ENCODE peak calls at places on chromosomes 4 and X, in eight cellular contexts. V is effector memory CD4-positive, alpha-beta T cell; I is Peyer's patch; W is heart left ventricle; R is endothelial cell of umbilical vein; T is small intestine; Q is ovary; X is Panc1. K is an unnamed sample. For H3K4me1 and H3K27me3, the result is how much of the 10 kb centered on the place peaks cover.

GRCh38 chr4:5086535-5086934 is 35.3 kb downstream of the STK32B start:
- DNase-seq in W (no peak), I (no peak), X (no peak), Q (no peak), V (no peak), R (no peak), T (no peak), K (no peak)

GRCh38 chr4:38113136-38113535 is 152.9 kb downstream of the PTTG2 start:
- DNase-seq in I (no peak), V (no peak), X (no peak), T (no peak), Q (no peak), W (no peak), R (no peak), K (no peak)

GRCh38 chr4:62431513-62431912 is 1231.4 kb downstream of the ADGRL3 start:
- DNase-seq in R (no peak), Q (no peak), V (no peak), W (no peak), X (no peak), T (no peak), I (no peak), K (no peak)

GRCh38 chrX:153181822-153182221 is 2.7 kb downstream of the MAGEA1 start:
- DNase-seq in T (no peak), W (no peak), I (no peak), R (no peak), V (no peak), X (no peak), Q (no peak), K (no peak)

GRCh38 chrX:69285881-69286545 is 120.8 kb upstream of the PJA1 start:
- DNase-seq in Q (peak), R (no peak), V (peak), W (peak), T (peak), X (no peak), I (peak), K (no peak)

GRCh38 chr4:104989363-104989762 is 157.3 kb upstream of the TET2 start:
- DNase-seq in V (no peak), W (no peak), Q (no peak), T (no peak), I (no peak), R (no peak), X (no peak), K (no peak)

GRCh38 chr4:24472514-24473308 is 111.6 kb downstream of the DHX15 start:
- DNase-seq in W (peak), R (peak), V (peak), I (peak), Q (peak), T (peak), X (no peak), K (peak)

GRCh38 chrX:148741441-148741840 is 241.0 kb downstream of the AFF2 start:
- DNase-seq in W (no peak), T (no peak), R (no peak), Q (no peak), V (no peak), X (no peak), I (no peak), K (no peak)

GRCh38 chr4:150082241-150082640 is 4.0 kb downstream of the DCLK2 start:
- DNase-seq in V (no peak), T (no peak), W (no peak), I (no peak), R (no peak), X (no peak), Q (no peak), K (no peak)

GRCh38 chr4:73187325-73187724 is 71.3 kb downstream of the ANKRD17 start:
- DNase-seq in X (no peak), T (no peak), V (no peak), Q (no peak), R (peak), I (no peak), W (no peak), K (no peak)

GRCh38 chr4:7506572-7506971 is 71.8 kb upstream of the PSAPL1 start:
- DNase-seq in T (no peak), V (no peak), W (no peak), R (no peak), Q (no peak), X (no peak), I (no peak), K (no peak)

GRCh38 chrX:29787666-29788065 is 427.7 kb upstream of the MAGEB2 start:
- DNase-seq in I (no peak), W (no peak), R (no peak), Q (no peak), T (no peak), V (no peak), X (no peak), K (no peak)

GRCh38 chr4:113823291-113823659 is 61.7 kb upstream of the CAMK2D start:
- DNase-seq in X (no peak), R (no peak), T (no peak), I (no peak), W (no peak), Q (no peak), V (no peak), K (no peak)

GRCh38 chr4:79241846-79242245 is 84.0 kb downstream of the NAA11 start:
- DNase-seq in R (peak), V (no peak), Q (no peak), T (no peak), W (no peak), X (no peak), I (no peak), K (no peak)

GRCh38 chr4:168569066-168569908 is 72.4 kb downstream of the PALLD start:
- DNase-seq in W (peak), X (no peak), I (peak), T (peak), Q (no peak), R (peak), V (no peak), K (no peak)

GRCh38 chr4:2186133-2186864 is 55.6 kb downstream of the HAUS3 start:
- DNase-seq in W (no peak), I (peak), R (no peak), X (no peak), Q (no peak), V (no peak), T (peak), K (no peak)

GRCh38 chr4:47836655-47837581 is 949 bp downstream of the CORIN start:
- DNase-seq in V (peak), Q (peak), W (peak), I (peak), T (peak), X (peak), R (peak), K (peak)

GRCh38 chrX:107894038-107894437 is 68.4 kb downstream of the MID2 start:
- DNase-seq in W (no peak), I (no peak), R (peak), X (peak), T (peak), Q (no peak), V (no peak), K (no peak)

GRCh38 chr4:87014284-87014782 is 79.5 kb downstream of the AFF1 start:
- DNase-seq in I (no peak), T (no peak), Q (no peak), V (no peak), W (no peak), R (peak), X (no peak), K (no peak)

GRCh38 chr4:156771171-156771837 is 200.3 kb downstream of the PDGFC start:
- DNase-seq in I (no peak), V (no peak), X (no peak), W (no peak), T (no peak), R (peak), Q (no peak), K (no peak)

GRCh38 chr4:54937501-54937900 is 187.9 kb downstream of the KDR start:
- DNase-seq in T (no peak), I (no peak), V (no peak), W (no peak), R (peak), Q (no peak), X (no peak), K (no peak)

GRCh38 chr4:156723951-156724668 is 247.5 kb downstream of the PDGFC start:
- DNase-seq in R (no peak), V (no peak), Q (no peak), X (no peak), W (no peak), T (peak), I (peak), K (no peak)

GRCh38 chr4:31085736-31086135 is 365.6 kb downstream of the PCDH7 start:
- DNase-seq in Q (no peak), X (no peak), W (no peak), R (peak), I (no peak), V (no peak), T (no peak), K (no peak)

GRCh38 chr4:184757810-184758209 is 23.9 kb upstream of the CENPU start:
- DNase-seq in X (no peak), Q (no peak), I (no peak), T (no peak), R (no peak), V (no peak), W (no peak), K (no peak)

GRCh38 chr4:185709802-185710486 is 102.0 kb downstream of the SORBS2 start:
- DNase-seq in W (no peak), T (no peak), Q (no peak), R (no peak), I (no peak), V (no peak), X (no peak), K (no peak)

GRCh38 chr4:72846280-72847111 is 223.0 kb downstream of the COX18 start:
- DNase-seq in R (no peak), T (no peak), X (no peak), V (no peak), I (no peak), Q (no peak), W (no peak), K (no peak)

GRCh38 chr4:85793256-85793655 is 318.3 kb downstream of the ARHGAP24 start:
- DNase-seq in V (no peak), W (no peak), R (no peak), T (no peak), Q (no peak), I (no peak), X (no peak), K (no peak)
- H3K4me1 ChIP-seq in V (under half), W (under half), R (half or more), T (under half), Q (under half), I (under half), X (under half), K (under half)

DNA sequence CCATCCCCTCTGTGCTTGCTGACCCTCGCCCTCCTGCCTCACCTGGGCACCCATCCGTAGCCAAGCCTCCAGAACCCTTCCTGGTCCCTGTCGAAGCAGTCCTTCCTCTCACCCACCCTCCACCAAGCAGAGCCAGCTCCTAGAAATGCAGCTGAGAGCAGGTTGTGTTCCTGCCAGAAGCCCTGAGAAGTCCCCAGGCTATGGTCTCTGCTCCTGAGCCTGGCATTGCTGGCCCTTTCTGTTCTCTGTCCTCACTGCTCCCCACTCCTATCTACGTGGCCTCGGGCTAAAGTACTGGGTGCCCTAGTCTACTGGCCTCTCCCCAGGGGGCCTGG is 2.1 kb upstream of the CPZ start:
- DNase-seq in R (no peak), X (no peak), V (no peak), I (no peak), Q (peak), W (no peak), T (no peak), K (no peak)
- H3K27me3 ChIP-seq in R (under half), X (under half), V (under half), I (under half), Q (under half), W (half or more), T (under half), K (half or more)

DNA sequence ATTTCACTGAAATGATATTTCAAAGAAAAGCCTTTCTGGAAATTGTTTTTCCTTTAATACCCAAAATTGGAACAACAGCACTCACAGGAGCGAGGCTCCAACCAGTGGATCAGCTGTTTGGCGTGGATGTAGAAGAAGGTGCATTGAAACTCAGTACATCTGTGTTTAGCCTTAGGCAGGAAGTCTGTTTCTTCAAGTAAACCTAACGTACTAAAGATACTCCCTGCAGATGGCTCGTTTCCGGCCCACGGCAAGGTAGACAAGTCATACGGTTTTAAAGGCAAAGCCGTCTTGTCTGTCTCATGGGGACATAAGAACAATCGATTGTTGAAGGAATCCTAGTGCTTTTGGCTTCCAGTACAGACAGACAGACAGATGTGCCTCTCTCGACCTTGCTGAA is 50.0 kb upstream of the CLCN4 start:
- DNase-seq in W (no peak), Q (no peak), R (no peak), V (no peak), I (peak), T (peak), X (no peak), K (no peak)
- H3K4me1 ChIP-seq in W (under half), Q (under half), R (under half), V (under half), I (under half), T (under half), X (under half), K (half or more)

GRCh38 chr4:81030617-81031388 is at the start of gene BMP3:
- DNase-seq in X (no peak), T (peak), I (peak), Q (peak), W (no peak), R (no peak), V (no peak), K (no peak)
- H3K27me3 ChIP-seq in X (under half), T (under half), I (under half), Q (under half), W (half or more), R (under half), V (under half), K (half or more)

GRCh38 chr4:15688056-15688455 is 6.4 kb downstream of the FAM200B start:
- DNase-seq in T (no peak), V (no peak), R (no peak), Q (no peak), I (no peak), X (no peak), W (no peak), K (no peak)
- H3K4me1 ChIP-seq in T (under half), V (under half), R (under half), Q (under half), I (under half), X (under half), W (under half), K (under half)

GRCh38 chrX:40258909-40259308 is 161.2 kb upstream of the BCOR start:
- DNase-seq in W (no peak), X (no peak), V (no peak), I (no peak), T (no peak), Q (no peak), R (no peak), K (no peak)

GRCh38 chrX:40261955-40262596 is 164.3 kb upstream of the BCOR start:
- DNase-seq in T (no peak), R (peak), X (no peak), V (no peak), W (no peak), Q (peak), I (no peak), K (no peak)

GRCh38 chrX:40262641-40263560 is 165.1 kb upstream of the BCOR start:
- DNase-seq in V (no peak), I (no peak), T (no peak), W (no peak), X (no peak), R (peak), Q (peak), K (no peak)

DNA sequence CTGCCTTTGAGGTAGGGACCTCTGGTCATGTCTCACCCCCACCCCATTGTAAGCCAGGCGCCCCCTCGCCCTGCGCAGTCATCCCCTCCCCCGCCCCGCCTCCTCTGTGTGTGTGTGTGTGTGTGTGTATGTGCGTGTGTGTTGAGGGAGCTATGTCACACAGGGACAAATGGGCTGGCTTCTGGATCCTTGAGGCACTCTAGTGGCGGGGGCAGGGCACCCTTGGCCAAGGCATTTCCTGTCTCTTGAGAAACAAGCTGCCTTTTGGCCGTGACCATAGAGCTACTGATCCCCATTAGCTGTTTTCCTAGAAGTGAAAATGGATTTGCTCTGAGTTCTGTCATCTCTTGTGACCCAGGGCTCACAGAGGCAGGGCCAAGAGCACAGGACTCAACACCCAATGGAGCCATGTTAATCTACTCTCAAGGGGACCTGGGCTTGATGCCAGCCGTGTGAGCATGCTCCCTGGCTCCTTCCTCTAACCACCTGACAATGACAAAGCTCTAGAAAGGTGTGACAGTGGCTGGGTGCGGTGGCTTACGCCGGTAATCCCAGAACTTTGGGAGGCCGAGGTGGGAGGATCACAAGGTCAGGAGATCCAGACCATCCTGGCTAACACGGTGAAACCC is 162.5 kb upstream of the BCOR start:
- DNase-seq in X (no peak), R (no peak), V (no peak), W (no peak), T (no peak), I (no peak), Q (no peak), K (no peak)
- H3K27me3 ChIP-seq in X (under half), R (under half), V (under half), W (under half), T (under half), I (under half), Q (under half), K (under half)

GRCh38 chr4:145883173-145883572 is 55.5 kb downstream of the ZNF827 start:
- DNase-seq in T (no peak), I (no peak), V (no peak), Q (no peak), W (no peak), X (no peak), R (no peak), K (no peak)

GRCh38 chr4:145884775-145885174 is 53.8 kb downstream of the ZNF827 start:
- DNase-seq in X (no peak), Q (no peak), V (no peak), T (no peak), I (no peak), R (no peak), W (no peak), K (no peak)

GRCh38 chr4:145887241-145887964 is 51.2 kb downstream of the ZNF827 start:
- DNase-seq in W (no peak), I (no peak), Q (peak), V (no peak), X (no peak), T (no peak), R (peak), K (no peak)

GRCh38 chr4:145886871-145887240 is 51.8 kb downstream of the ZNF827 start:
- DNase-seq in T (no peak), R (no peak), X (no peak), W (no peak), I (no peak), Q (no peak), V (no peak), K (no peak)

GRCh38 chr4:145885666-145886065 is 53.0 kb downstream of the ZNF827 start:
- DNase-seq in W (no peak), V (no peak), T (no peak), R (no peak), Q (no peak), I (no peak), X (no peak), K (no peak)
- H3K4me1 ChIP-seq in W (under half), V (under half), T (under half), R (under half), Q (under half), I (under half), X (under half), K (under half)

GRCh38 chrX:17608898-17609297 is 128.4 kb upstream of the SCML1 start:
- DNase-seq in Q (no peak), I (no peak), X (no peak), R (no peak), T (no peak), V (no peak), W (no peak), K (no peak)
- H3K27me3 ChIP-seq in Q (under half), I (under half), X (under half), R (under half), T (under half), V (under half), W (under half), K (under half)

DNA sequence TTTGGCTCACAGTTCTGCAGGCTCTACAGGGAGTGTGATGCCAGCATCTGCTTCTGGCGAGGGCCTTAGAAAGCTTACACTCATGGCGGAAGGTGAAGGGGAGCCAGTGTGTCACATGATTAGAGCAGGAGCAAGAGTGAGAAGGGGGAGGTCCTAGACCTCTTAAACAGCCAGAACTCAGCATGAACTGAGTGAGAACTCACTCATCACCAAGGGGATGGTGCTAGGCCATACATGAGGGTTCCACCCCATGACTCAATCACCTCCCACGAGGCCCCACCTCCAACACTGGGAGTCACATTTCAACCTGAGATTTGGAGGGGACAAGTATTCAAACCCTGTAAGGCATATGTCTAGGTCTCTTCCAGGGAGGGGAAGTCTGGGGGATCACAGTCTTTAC is 33.4 kb downstream of the SPRY1 start:
- DNase-seq in X (no peak), I (no peak), T (no peak), R (no peak), Q (no peak), V (no peak), W (no peak), K (no peak)
- H3K4me1 ChIP-seq in X (under half), I (under half), T (under half), R (under half), Q (under half), V (under half), W (under half), K (under half)